ENCODE peak calls at places on chromosome 20, in eight cellular contexts. F, C, R, N, P, U, B and D are unnamed samples. For H3K4me1, the result is how much of the 10 kb centered on the place peaks cover.

GRCh38 chr20:47950103-47950502 is 164.8 kb upstream of the SULF2 start:
- DNase-seq in F (peak), C (no peak), R (no peak), N (peak), P (no peak), U (no peak), B (peak), D (peak)

GRCh38 chr20:8673116-8673515 is 395.8 kb upstream of the PLCB4 start:
- DNase-seq in F (no peak), C (no peak), R (no peak), N (no peak), P (no peak), U (no peak), B (no peak), D (no peak)

GRCh38 chr20:23826541-23827018 is at the start of gene CST2:
- DNase-seq in F (peak), C (peak), R (no peak), N (no peak), P (no peak), U (no peak), B (no peak), D (peak)

GRCh38 chr20:64171211-64171610 is 7.0 kb downstream of the MYT1 start:
- DNase-seq in F (no peak), C (no peak), R (no peak), N (no peak), P (peak), U (no peak), B (no peak), D (no peak)

GRCh38 chr20:62212309-62212708 is 7.8 kb downstream of the HRH3 start:
- DNase-seq in F (no peak), C (no peak), R (no peak), N (no peak), P (peak), U (no peak), B (no peak), D (no peak)

GRCh38 chr20:41664584-41664983 is 46.4 kb upstream of the CHD6 start:
- DNase-seq in F (peak), C (no peak), R (no peak), N (no peak), P (no peak), U (peak), B (no peak), D (no peak)

GRCh38 chr20:48821261-48821910 is 6.4 kb downstream of the PREX1 start:
- DNase-seq in F (peak), C (no peak), R (no peak), N (no peak), P (no peak), U (no peak), B (peak), D (no peak)

GRCh38 chr20:8860011-8860495 is 208.8 kb upstream of the PLCB4 start:
- DNase-seq in F (peak), C (no peak), R (no peak), N (peak), P (no peak), U (no peak), B (peak), D (peak)

DNA sequence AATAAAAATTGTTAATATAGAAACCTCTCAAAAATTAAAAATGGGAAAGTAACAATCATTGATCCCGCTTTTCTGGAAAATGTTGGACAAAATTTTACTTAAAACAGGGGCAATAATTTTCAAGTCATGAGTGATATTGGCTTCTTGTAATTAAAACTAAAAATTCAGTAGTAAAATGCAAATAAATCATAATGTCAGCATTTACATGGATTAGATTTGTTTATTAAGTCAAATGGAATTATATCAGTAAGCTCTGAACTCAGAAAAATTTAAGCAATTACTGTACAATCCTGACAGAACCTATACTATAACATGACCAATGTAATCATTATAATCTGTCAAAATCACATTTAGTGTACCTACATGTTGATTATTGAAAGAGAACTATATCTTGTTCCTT is 39.9 kb upstream of the NKX2-4 start:
- DNase-seq in F (no peak), C (no peak), R (no peak), N (no peak), P (no peak), U (no peak), B (no peak), D (no peak)
- H3K9ac ChIP-seq in F (no peak), C (no peak), R (no peak), N (no peak), P (no peak), U (no peak), B (no peak), D (no peak)

DNA sequence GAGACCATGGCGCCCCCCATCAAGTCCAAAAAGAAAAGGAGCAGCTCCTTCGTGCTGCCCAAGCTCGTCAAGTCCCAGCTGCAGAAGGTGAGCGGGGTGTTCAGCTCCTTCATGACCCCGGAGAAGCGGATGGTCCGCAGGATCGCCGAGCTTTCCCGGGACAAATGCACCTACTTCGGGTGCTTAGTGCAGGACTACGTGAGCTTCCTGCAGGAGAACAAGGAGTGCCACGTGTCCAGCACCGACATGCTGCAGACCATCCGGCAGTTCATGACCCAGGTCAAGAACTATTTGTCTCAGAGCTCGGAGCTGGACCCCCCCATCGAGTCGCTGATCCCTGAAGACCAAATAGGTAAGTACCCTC is 41.7 kb upstream of the NAA20 start:
- DNase-seq in F (peak), C (no peak), R (no peak), N (peak), P (peak), U (no peak), B (no peak), D (peak)
- H3K4me1 ChIP-seq in F (under half), C (under half), R (under half), N (under half), P (under half), U (under half), B (under half), D (half or more)

GRCh38 chr20:1002682-1003561 is 811 bp upstream of the RSPO4 start:
- DNase-seq in F (no peak), C (no peak), R (no peak), N (no peak), P (no peak), U (no peak), B (no peak), D (no peak)
- H3K9ac ChIP-seq in F (no peak), C (peak), R (no peak), N (no peak), P (no peak), U (no peak), B (no peak), D (no peak)

GRCh38 chr20:59301343-59302007 is 1.1 kb downstream of the EDN3 start:
- DNase-seq in F (no peak), C (no peak), R (no peak), N (no peak), P (no peak), U (no peak), B (no peak), D (no peak)

GRCh38 chr20:59309218-59309617 is 8.8 kb downstream of the EDN3 start:
- DNase-seq in F (no peak), C (no peak), R (no peak), N (no peak), P (no peak), U (no peak), B (no peak), D (no peak)

GRCh38 chr20:59305898-59306640 is 5.7 kb downstream of the EDN3 start:
- DNase-seq in F (no peak), C (no peak), R (no peak), N (no peak), P (no peak), U (no peak), B (no peak), D (no peak)

GRCh38 chr20:59308493-59309201 is 8.2 kb downstream of the EDN3 start:
- DNase-seq in F (no peak), C (no peak), R (no peak), N (no peak), P (no peak), U (no peak), B (no peak), D (no peak)

DNA sequence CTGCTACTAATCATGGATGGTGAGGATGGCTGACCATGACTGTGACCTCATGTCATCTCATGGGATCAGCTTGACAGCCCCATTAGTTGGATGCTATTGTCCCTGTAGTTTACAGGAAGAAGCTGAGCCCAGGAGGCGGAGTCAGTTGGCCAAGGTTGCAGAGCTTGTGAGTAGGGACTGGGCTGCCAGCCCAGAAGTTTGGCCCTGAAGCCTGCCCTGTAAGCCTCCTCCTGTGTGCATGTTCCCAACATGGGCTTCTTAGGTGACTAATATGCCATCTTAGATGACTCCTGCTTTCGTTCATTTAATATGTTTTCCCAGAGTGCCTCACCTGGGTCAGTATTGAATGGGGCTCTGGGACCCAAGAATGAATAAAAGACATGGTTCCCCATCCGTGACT is 6.9 kb downstream of the EDN3 start:
- DNase-seq in F (no peak), C (no peak), R (no peak), N (no peak), P (no peak), U (no peak), B (no peak), D (no peak)
- H3K4me1 ChIP-seq in F (under half), C (under half), R (under half), N (under half), P (under half), U (under half), B (under half), D (under half)

GRCh38 chr20:50070361-50070760 is 42.6 kb downstream of the UBE2V1 start:
- DNase-seq in F (no peak), C (no peak), R (no peak), N (no peak), P (peak), U (no peak), B (no peak), D (no peak)

GRCh38 chr20:50066161-50066834 is 46.7 kb downstream of the UBE2V1 start:
- DNase-seq in F (no peak), C (no peak), R (no peak), N (no peak), P (no peak), U (no peak), B (no peak), D (no peak)

GRCh38 chr20:50067018-50067417 is 45.9 kb downstream of the UBE2V1 start:
- DNase-seq in F (no peak), C (no peak), R (no peak), N (no peak), P (no peak), U (no peak), B (no peak), D (no peak)

GRCh38 chr20:50067461-50067860 is 45.5 kb downstream of the UBE2V1 start:
- DNase-seq in F (no peak), C (no peak), R (no peak), N (no peak), P (no peak), U (no peak), B (no peak), D (no peak)

GRCh38 chr20:50068041-50068651 is 44.8 kb downstream of the UBE2V1 start:
- DNase-seq in F (no peak), C (no peak), R (no peak), N (no peak), P (no peak), U (no peak), B (no peak), D (no peak)
- H3K9ac ChIP-seq in F (no peak), C (no peak), R (no peak), N (no peak), P (no peak), U (no peak), B (no peak), D (no peak)